ENCODE peak calls at places on chromosomes 11 and 22, in four cellular contexts. One of them, this sample, is unnamed.

GRCh38 chr11:83681045-83681781 is 395.0 kb upstream of the CCDC90B start:
- DNase-seq in transverse colon: no peak
- DNase-seq in dorsolateral prefrontal cortex: no peak
- DNase-seq in Peyer's patch: no peak
- DNase-seq in this sample: no peak

GRCh38 chr11:107591446-107592236 is 694 bp downstream of the ELMOD1 start:
- DNase-seq in transverse colon: no peak
- DNase-seq in dorsolateral prefrontal cortex: peak
- DNase-seq in Peyer's patch: no peak
- DNase-seq in this sample: peak

GRCh38 chr11:6298605-6299004 is 21.7 kb downstream of the CAVIN3 start:
- DNase-seq in transverse colon: peak
- DNase-seq in dorsolateral prefrontal cortex: no peak
- DNase-seq in Peyer's patch: peak
- DNase-seq in this sample: no peak

GRCh38 chr11:86632499-86633269 is 39.7 kb downstream of the ME3 start:
- DNase-seq in transverse colon: no peak
- DNase-seq in dorsolateral prefrontal cortex: no peak
- DNase-seq in Peyer's patch: no peak
- DNase-seq in this sample: no peak

GRCh38 chr22:18731075-18731666 is 119.5 kb upstream of the RIMBP3 start:
- DNase-seq in transverse colon: no peak
- DNase-seq in dorsolateral prefrontal cortex: no peak
- DNase-seq in Peyer's patch: no peak
- DNase-seq in this sample: no peak

GRCh38 chr11:117843666-117844484 is 19.3 kb upstream of the FXYD2 start:
- DNase-seq in transverse colon: peak
- DNase-seq in dorsolateral prefrontal cortex: peak
- DNase-seq in Peyer's patch: peak
- DNase-seq in this sample: peak

GRCh38 chr11:67311556-67312082 is 8.3 kb downstream of the SSH3 start:
- DNase-seq in transverse colon: no peak
- DNase-seq in dorsolateral prefrontal cortex: no peak
- DNase-seq in Peyer's patch: no peak
- DNase-seq in this sample: no peak

GRCh38 chr22:22810018-22810427 is 77.6 kb upstream of the IGLL5 start:
- DNase-seq in transverse colon: peak
- DNase-seq in dorsolateral prefrontal cortex: peak
- DNase-seq in Peyer's patch: no peak
- DNase-seq in this sample: peak

GRCh38 chr11:72569966-72570892 is 104.0 kb downstream of the PDE2A start:
- DNase-seq in transverse colon: no peak
- DNase-seq in dorsolateral prefrontal cortex: no peak
- DNase-seq in Peyer's patch: no peak
- DNase-seq in this sample: no peak

GRCh38 chr11:107719062-107719461 is 7.2 kb upstream of the SLN start:
- DNase-seq in transverse colon: no peak
- DNase-seq in dorsolateral prefrontal cortex: no peak
- DNase-seq in Peyer's patch: no peak
- DNase-seq in this sample: no peak

GRCh38 chr11:57476883-57477506 is 16.7 kb downstream of the RTN4RL2 start:
- DNase-seq in transverse colon: peak
- DNase-seq in dorsolateral prefrontal cortex: no peak
- DNase-seq in Peyer's patch: no peak
- DNase-seq in this sample: no peak

GRCh38 chr22:24006914-24007214 is 1.6 kb upstream of the GSTT4 start:
- DNase-seq in transverse colon: no peak
- DNase-seq in dorsolateral prefrontal cortex: no peak
- DNase-seq in Peyer's patch: no peak
- DNase-seq in this sample: no peak

GRCh38 chr11:46521947-46522681 is 71.7 kb downstream of the AMBRA1 start:
- DNase-seq in transverse colon: no peak
- DNase-seq in dorsolateral prefrontal cortex: no peak
- DNase-seq in Peyer's patch: no peak
- DNase-seq in this sample: no peak

GRCh38 chr22:24391836-24392217 is 35.6 kb upstream of the ADORA2A start:
- DNase-seq in transverse colon: no peak
- DNase-seq in dorsolateral prefrontal cortex: no peak
- DNase-seq in Peyer's patch: no peak
- DNase-seq in this sample: no peak

GRCh38 chr22:38652858-38653257 is 3.3 kb downstream of the FAM227A start:
- DNase-seq in transverse colon: peak
- DNase-seq in dorsolateral prefrontal cortex: no peak
- DNase-seq in Peyer's patch: no peak
- DNase-seq in this sample: no peak

GRCh38 chr11:14702760-14703159 is 59.2 kb downstream of the PDE3B start:
- DNase-seq in transverse colon: no peak
- DNase-seq in dorsolateral prefrontal cortex: no peak
- DNase-seq in Peyer's patch: no peak
- DNase-seq in this sample: no peak

GRCh38 chr22:30754971-30755759 is 60.5 kb downstream of the OSBP2 start:
- DNase-seq in transverse colon: peak
- DNase-seq in dorsolateral prefrontal cortex: peak
- DNase-seq in Peyer's patch: peak
- DNase-seq in this sample: no peak

GRCh38 chr11:129302386-129303101 is 73.1 kb upstream of the BARX2 start:
- DNase-seq in transverse colon: no peak
- DNase-seq in dorsolateral prefrontal cortex: no peak
- DNase-seq in Peyer's patch: no peak
- DNase-seq in this sample: no peak

GRCh38 chr11:64369440-64370135 is 10.6 kb downstream of the RPS6KA4 start:
- DNase-seq in transverse colon: no peak
- DNase-seq in dorsolateral prefrontal cortex: no peak
- DNase-seq in Peyer's patch: no peak
- DNase-seq in this sample: no peak
- H3K27ac ChIP-seq in transverse colon: no peak
- H3K27ac ChIP-seq in dorsolateral prefrontal cortex: no peak
- H3K27ac ChIP-seq in Peyer's patch: no peak
- H3K27ac ChIP-seq in this sample: no peak

GRCh38 chr11:2387266-2387982 is 10.3 kb downstream of the CD81 start:
- DNase-seq in transverse colon: no peak
- DNase-seq in dorsolateral prefrontal cortex: peak
- DNase-seq in Peyer's patch: no peak
- DNase-seq in this sample: no peak
- H3K27ac ChIP-seq in transverse colon: peak
- H3K27ac ChIP-seq in dorsolateral prefrontal cortex: peak
- H3K27ac ChIP-seq in Peyer's patch: peak
- H3K27ac ChIP-seq in this sample: peak

GRCh38 chr11:94769897-94770296 is 1.7 kb downstream of the AMOTL1 start:
- DNase-seq in transverse colon: no peak
- DNase-seq in dorsolateral prefrontal cortex: no peak
- DNase-seq in Peyer's patch: no peak
- DNase-seq in this sample: no peak
- H3K27ac ChIP-seq in transverse colon: peak
- H3K27ac ChIP-seq in dorsolateral prefrontal cortex: no peak
- H3K27ac ChIP-seq in Peyer's patch: no peak
- H3K27ac ChIP-seq in this sample: no peak

GRCh38 chr11:2264366-2265011 is 5.9 kb downstream of the ASCL2 start:
- DNase-seq in transverse colon: no peak
- DNase-seq in dorsolateral prefrontal cortex: no peak
- DNase-seq in Peyer's patch: peak
- DNase-seq in this sample: no peak

GRCh38 chr11:2263724-2264360 is 6.5 kb downstream of the ASCL2 start:
- DNase-seq in transverse colon: no peak
- DNase-seq in dorsolateral prefrontal cortex: peak
- DNase-seq in Peyer's patch: no peak
- DNase-seq in this sample: no peak

GRCh38 chr11:2266586-2267305 is 3.6 kb downstream of the ASCL2 start:
- DNase-seq in transverse colon: no peak
- DNase-seq in dorsolateral prefrontal cortex: no peak
- DNase-seq in Peyer's patch: no peak
- DNase-seq in this sample: no peak

GRCh38 chr11:2265854-2266585 is 4.4 kb downstream of the ASCL2 start:
- DNase-seq in transverse colon: no peak
- DNase-seq in dorsolateral prefrontal cortex: peak
- DNase-seq in Peyer's patch: peak
- DNase-seq in this sample: no peak

DNA sequence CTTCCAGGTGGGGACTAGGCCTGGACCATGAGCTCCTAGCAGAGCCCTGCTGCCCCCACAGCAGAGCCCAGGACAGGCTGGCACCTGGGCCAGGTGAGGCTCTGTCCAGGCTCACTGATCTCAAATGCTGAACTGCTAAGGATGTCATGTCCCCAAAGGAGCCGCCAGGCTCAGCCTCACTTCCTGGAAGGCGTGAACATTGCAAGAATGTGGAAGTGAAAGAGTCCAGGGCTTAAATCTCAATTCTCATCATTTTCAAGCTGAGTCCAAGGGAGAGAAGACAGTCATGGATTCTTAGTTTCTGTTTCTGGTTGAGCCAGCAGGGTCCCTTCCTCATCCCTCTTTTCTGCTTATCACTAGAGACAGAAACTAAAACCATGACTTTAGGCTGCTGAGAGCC is 5.0 kb downstream of the ASCL2 start:
- DNase-seq in transverse colon: no peak
- DNase-seq in dorsolateral prefrontal cortex: peak
- DNase-seq in Peyer's patch: peak
- DNase-seq in this sample: no peak
- H3K27ac ChIP-seq in transverse colon: no peak
- H3K27ac ChIP-seq in dorsolateral prefrontal cortex: no peak
- H3K27ac ChIP-seq in Peyer's patch: peak
- H3K27ac ChIP-seq in this sample: no peak

This sample was measured in substantia nigra.